ENCODE peak calls at places on chromosomes 4 and X, in eight cellular contexts. D is RWPE2, J is A549, F is HFF-Myc, T is cardiac muscle cell, Q is AG04450, U is lower leg skin, Z is astrocyte of the cerebellum. Y is an unnamed sample.

GRCh38 chrX:17390325-17390992 is 15.5 kb downstream of the NHS start:
- DNase-seq in D (no peak), J (no peak), F (no peak), T (no peak), Q (peak), U (no peak), Z (no peak), Y (no peak)

GRCh38 chr4:162011039-162011438 is 152.8 kb downstream of the FSTL5 start:
- DNase-seq in D (no peak), J (no peak), F (no peak), T (no peak), Q (no peak), U (no peak), Z (no peak), Y (no peak)

GRCh38 chr4:87423313-87424031 is 1.1 kb downstream of the NUDT9 start:
- DNase-seq in D (no peak), J (no peak), F (no peak), T (no peak), Q (no peak), U (no peak), Z (no peak), Y (no peak)

GRCh38 chrX:103453655-103454054 is 65.6 kb downstream of the RAB40A start:
- DNase-seq in D (no peak), J (peak), F (peak), T (no peak), Q (peak), U (no peak), Z (peak), Y (peak)

GRCh38 chr4:24775209-24775608 is 20.2 kb upstream of the SOD3 start:
- DNase-seq in D (no peak), J (no peak), F (no peak), T (no peak), Q (no peak), U (no peak), Z (no peak), Y (no peak)

GRCh38 chr4:14771091-14771490 is 231.2 kb upstream of the CPEB2 start:
- DNase-seq in D (no peak), J (no peak), F (no peak), T (no peak), Q (no peak), U (peak), Z (no peak), Y (no peak)

GRCh38 chr4:153137168-153137567 is 67.1 kb upstream of the TRIM2 start:
- DNase-seq in D (peak), J (peak), F (no peak), T (no peak), Q (no peak), U (peak), Z (peak), Y (peak)

GRCh38 chrX:151030845-151031244 is 47.7 kb downstream of the HMGB3 start:
- DNase-seq in D (no peak), J (no peak), F (no peak), T (no peak), Q (no peak), U (no peak), Z (no peak), Y (no peak)

GRCh38 chr4:69089388-69089787 is 6.9 kb upstream of the UGT2B7 start:
- DNase-seq in D (no peak), J (no peak), F (no peak), T (no peak), Q (no peak), U (no peak), Z (no peak), Y (no peak)

GRCh38 chr4:6753103-6753560 is 29.4 kb upstream of the KIAA0232 start:
- DNase-seq in D (no peak), J (no peak), F (no peak), T (peak), Q (no peak), U (no peak), Z (no peak), Y (no peak)

GRCh38 chr4:42330291-42330690 is 67.0 kb upstream of the SHISA3 start:
- DNase-seq in D (no peak), J (no peak), F (no peak), T (no peak), Q (no peak), U (no peak), Z (no peak), Y (no peak)

GRCh38 chrX:8813036-8813435 is 11.9 kb upstream of the FAM9A start:
- DNase-seq in D (no peak), J (no peak), F (no peak), T (no peak), Q (no peak), U (no peak), Z (no peak), Y (no peak)

GRCh38 chrX:8811611-8812010 is 10.4 kb upstream of the FAM9A start:
- DNase-seq in D (no peak), J (no peak), F (no peak), T (no peak), Q (no peak), U (no peak), Z (no peak), Y (no peak)

GRCh38 chrX:8803326-8803725 is 2.1 kb upstream of the FAM9A start:
- DNase-seq in D (no peak), J (no peak), F (no peak), T (no peak), Q (no peak), U (no peak), Z (no peak), Y (no peak)

GRCh38 chrX:8805974-8806373 is 4.8 kb upstream of the FAM9A start:
- DNase-seq in D (no peak), J (no peak), F (no peak), T (no peak), Q (no peak), U (no peak), Z (no peak), Y (no peak)

GRCh38 chrX:8808661-8809060 is 7.5 kb upstream of the FAM9A start:
- DNase-seq in D (no peak), J (no peak), F (no peak), T (no peak), Q (no peak), U (no peak), Z (no peak), Y (no peak)
- H3K4me3 ChIP-seq in D (no peak), J (no peak), F (no peak), T (no peak), Q (no peak), U (no peak), Z (no peak), Y (no peak)

GRCh38 chrX:54640721-54641120 is 110.7 kb downstream of the GNL3L start:
- DNase-seq in D (no peak), J (no peak), F (peak), T (peak), Q (no peak), U (no peak), Z (no peak), Y (no peak)
- TF ChIP-seq CTCF in D (no peak), J (no peak), F (no peak), T (no peak), Q (no peak), U (no peak), Z (no peak), Y (no peak)

DNA sequence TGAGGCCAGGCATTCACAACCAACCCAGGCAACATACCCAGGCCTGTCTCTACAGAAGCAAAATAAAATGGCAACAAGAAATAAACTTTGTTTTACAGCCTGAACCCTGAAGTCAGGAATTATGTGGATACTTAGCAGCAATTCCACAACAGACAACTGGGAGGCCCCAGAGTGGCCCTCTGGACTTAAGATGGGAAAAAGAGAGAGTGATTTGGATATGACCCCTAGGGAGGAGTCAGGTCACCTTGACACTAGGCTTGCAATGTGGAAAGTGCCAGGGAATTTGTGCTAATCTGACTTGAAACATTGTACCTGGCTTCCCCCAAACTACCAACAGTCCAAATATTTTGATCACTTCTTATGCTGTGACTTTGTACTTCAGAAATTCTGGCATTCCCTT is 193.1 kb downstream of the PARM1 start:
- DNase-seq in D (no peak), J (no peak), F (no peak), T (no peak), Q (no peak), U (no peak), Z (no peak), Y (no peak)
- H3K4me3 ChIP-seq in D (peak), J (no peak), F (no peak), T (no peak), Q (no peak), U (no peak), Z (no peak), Y (no peak)

DNA sequence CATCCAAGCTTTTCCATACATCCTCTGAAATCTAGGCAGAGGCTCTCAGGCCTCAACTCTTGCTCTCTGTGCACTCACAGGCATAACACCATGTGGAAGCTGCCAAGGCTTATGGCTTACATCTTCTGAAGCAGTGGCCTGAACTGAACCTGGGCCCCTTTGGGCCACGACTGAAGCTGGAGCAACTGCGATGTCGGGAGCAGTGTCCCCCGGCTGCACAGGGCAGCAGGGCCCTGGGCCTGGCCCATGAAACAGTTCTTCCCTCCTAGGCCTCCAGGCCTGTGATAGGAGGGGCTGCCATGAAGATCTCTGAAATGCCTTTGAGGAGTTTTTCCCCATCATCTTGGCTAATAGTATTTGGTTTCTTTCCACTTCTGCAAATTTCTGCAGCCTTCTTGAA is 39.2 kb downstream of the PRRG1 start:
- DNase-seq in D (no peak), J (no peak), F (no peak), T (no peak), Q (no peak), U (no peak), Z (no peak), Y (no peak)
- TF ChIP-seq CTCF in D (no peak), J (no peak), F (no peak), T (no peak), Q (no peak), U (no peak), Z (no peak), Y (no peak)

GRCh38 chrX:146264763-146265375 is 447.2 kb downstream of the SLITRK2 start:
- DNase-seq in D (no peak), J (no peak), F (no peak), T (no peak), Q (no peak), U (no peak), Z (no peak), Y (no peak)
- H3K4me3 ChIP-seq in D (no peak), J (no peak), F (no peak), T (no peak), Q (no peak), U (no peak), Z (no peak), Y (no peak)

GRCh38 chr4:52107745-52108144 is 56.6 kb downstream of the SPATA18 start:
- DNase-seq in D (no peak), J (no peak), F (no peak), T (no peak), Q (no peak), U (no peak), Z (no peak), Y (no peak)
- TF ChIP-seq CTCF in D (no peak), J (no peak), F (peak), T (peak), Q (no peak), U (no peak), Z (no peak), Y (peak)